ENCODE peak calls at places on chromosomes 4 and X, in ten cellular contexts. D is heart left ventricle; X is body of pancreas; V is CD4-positive, alpha-beta memory T cell; P is MM.1S; A is effector memory CD4-positive, alpha-beta T cell; N is tibial nerve; W is A549; R is colonic mucosa; B is left lung. G is an unnamed sample.
A peak's percentile ranks its signal among the peaks of the same experiment; 100 is the strongest.

GRCh38 chr4:119162174-119162573 is 26.5 kb downstream of the MYOZ2 start:
- DNase-seq in D (no peak), X (no peak), V (no peak), P (no peak), A (no peak), N (no peak), W (no peak), R (no peak), B (no peak), G (no peak)

GRCh38 chr4:87679449-87680169 is 29.5 kb downstream of the DMP1 start:
- DNase-seq in D (no peak), X (peak; percentile 25), V (no peak), P (peak; percentile 49), A (peak; percentile 2), N (peak; percentile 38), W (peak; percentile 8), R (no peak), B (no peak), G (peak; percentile 53)

GRCh38 chr4:53015681-53016080 is 153.6 kb downstream of the RASL11B start:
- DNase-seq in D (no peak), X (peak; percentile 43), V (no peak), P (no peak), A (no peak), N (peak; percentile 34), W (no peak), R (peak; percentile 29), B (no peak), G (peak; percentile 59)

GRCh38 chr4:121041307-121042090 is 30.8 kb downstream of the NDNF start:
- DNase-seq in D (no peak), X (no peak), V (peak; percentile 38), P (peak; percentile 88), A (no peak), N (no peak), W (no peak), R (no peak), B (no peak), G (no peak)

GRCh38 chr4:124931050-124931449 is 218.5 kb upstream of the ANKRD50 start:
- DNase-seq in D (no peak), X (no peak), V (no peak), P (no peak), A (no peak), N (no peak), W (no peak), R (no peak), B (no peak), G (no peak)

GRCh38 chrX:130746077-130746476 is 156.9 kb downstream of the ENOX2 start:
- DNase-seq in D (no peak), X (no peak), V (no peak), P (no peak), A (no peak), N (no peak), W (no peak), R (no peak), B (no peak), G (no peak)

GRCh38 chr4:11218692-11219091 is 210.0 kb downstream of the HS3ST1 start:
- DNase-seq in D (no peak), X (no peak), V (no peak), P (no peak), A (no peak), N (no peak), W (no peak), R (no peak), B (no peak), G (no peak)

GRCh38 chr4:53804719-53805118 is 213.4 kb upstream of the LNX1 start:
- DNase-seq in D (no peak), X (peak; percentile 83), V (no peak), P (peak; percentile 48), A (no peak), N (no peak), W (no peak), R (peak; percentile 67), B (peak; percentile 39), G (no peak)

GRCh38 chrX:132393090-132393884 is 95.6 kb downstream of the MBNL3 start:
- DNase-seq in D (no peak), X (no peak), V (no peak), P (no peak), A (no peak), N (no peak), W (no peak), R (no peak), B (no peak), G (no peak)

GRCh38 chr4:184745747-184746531 is 12.0 kb upstream of the CENPU start:
- DNase-seq in D (no peak), X (peak; percentile 83), V (peak; percentile 62), P (peak; percentile 83), A (peak; percentile 36), N (peak; percentile 85), W (peak; percentile 73), R (peak; percentile 85), B (no peak), G (peak; percentile 71)

GRCh38 chrX:41108007-41108683 is 22.9 kb downstream of the USP9X start:
- DNase-seq in D (no peak), X (no peak), V (no peak), P (no peak), A (no peak), N (no peak), W (no peak), R (no peak), B (no peak), G (no peak)
- H3K4me1 ChIP-seq in D (peaks cover 3% of the 10 kb centered on the region), X (peaks cover 41% of the 10 kb centered on the region), V (peaks cover 83% of the 10 kb centered on the region), P (no peaks in the 10 kb centered on the region), A (peaks cover 7% of the 10 kb centered on the region), N (no peaks in the 10 kb centered on the region), W (peaks cover 42% of the 10 kb centered on the region), R (no peaks in the 10 kb centered on the region), B (peaks cover 60% of the 10 kb centered on the region), G (peaks cover 7% of the 10 kb centered on the region)

GRCh38 chr4:152684007-152684406 is 4.2 kb upstream of the TMEM154 start:
- DNase-seq in D (no peak), X (no peak), V (no peak), P (no peak), A (no peak), N (no peak), W (no peak), R (no peak), B (no peak), G (no peak)

GRCh38 chr4:152679414-152680281 is at the start of gene TMEM154:
- DNase-seq in D (peak; percentile 83), X (peak; percentile 55), V (peak; percentile 82), P (peak; percentile 81), A (peak; percentile 52), N (peak; percentile 33), W (no peak), R (peak; percentile 67), B (peak; percentile 94), G (peak; percentile 20)

GRCh38 chr4:152680988-152681731 is 1.4 kb upstream of the TMEM154 start:
- DNase-seq in D (no peak), X (no peak), V (no peak), P (no peak), A (no peak), N (no peak), W (peak; percentile 19), R (no peak), B (no peak), G (no peak)

GRCh38 chr4:152684587-152684986 is 4.8 kb upstream of the TMEM154 start:
- DNase-seq in D (no peak), X (no peak), V (no peak), P (no peak), A (no peak), N (no peak), W (no peak), R (no peak), B (no peak), G (no peak)

GRCh38 chr4:152682143-152682542 is 2.3 kb upstream of the TMEM154 start:
- DNase-seq in D (no peak), X (no peak), V (no peak), P (no peak), A (no peak), N (no peak), W (no peak), R (no peak), B (no peak), G (no peak)
- H3K4me1 ChIP-seq in D (no peaks in the 10 kb centered on the region), X (no peaks in the 10 kb centered on the region), V (peaks cover 32% of the 10 kb centered on the region), P (peaks cover 13% of the 10 kb centered on the region), A (peaks cover 8% of the 10 kb centered on the region), N (peaks cover 6% of the 10 kb centered on the region), W (peaks cover 15% of the 10 kb centered on the region), R (no peaks in the 10 kb centered on the region), B (peaks cover 11% of the 10 kb centered on the region), G (no peaks in the 10 kb centered on the region)

GRCh38 chr4:7286798-7287197 is 94.5 kb downstream of the SORCS2 start:
- DNase-seq in D (no peak), X (no peak), V (no peak), P (no peak), A (no peak), N (no peak), W (no peak), R (no peak), B (peak; percentile 52), G (no peak)

GRCh38 chr4:7287918-7288280 is 95.6 kb downstream of the SORCS2 start:
- DNase-seq in D (no peak), X (no peak), V (no peak), P (no peak), A (no peak), N (no peak), W (no peak), R (no peak), B (peak; percentile 60), G (no peak)

GRCh38 chr4:7285244-7286122 is 93.1 kb downstream of the SORCS2 start:
- DNase-seq in D (no peak), X (no peak), V (no peak), P (no peak), A (no peak), N (no peak), W (no peak), R (no peak), B (no peak), G (no peak)

GRCh38 chr4:7287274-7287917 is 95.1 kb downstream of the SORCS2 start:
- DNase-seq in D (no peak), X (no peak), V (no peak), P (no peak), A (no peak), N (no peak), W (no peak), R (no peak), B (peak; percentile 48), G (no peak)

GRCh38 chr4:7286170-7286569 is 93.8 kb downstream of the SORCS2 start:
- DNase-seq in D (no peak), X (no peak), V (no peak), P (no peak), A (no peak), N (no peak), W (no peak), R (no peak), B (peak; percentile 37), G (no peak)
- H3K4me1 ChIP-seq in D (no peaks in the 10 kb centered on the region), X (no peaks in the 10 kb centered on the region), V (no peaks in the 10 kb centered on the region), P (no peaks in the 10 kb centered on the region), A (no peaks in the 10 kb centered on the region), N (no peaks in the 10 kb centered on the region), W (no peaks in the 10 kb centered on the region), R (no peaks in the 10 kb centered on the region), B (no peaks in the 10 kb centered on the region), G (no peaks in the 10 kb centered on the region)

GRCh38 chr4:20271954-20272353 is 20.2 kb downstream of the SLIT2 start:
- DNase-seq in D (no peak), X (no peak), V (no peak), P (no peak), A (no peak), N (no peak), W (no peak), R (no peak), B (no peak), G (no peak)
- H3K4me1 ChIP-seq in D (no peaks in the 10 kb centered on the region), X (no peaks in the 10 kb centered on the region), V (no peaks in the 10 kb centered on the region), P (no peaks in the 10 kb centered on the region), A (no peaks in the 10 kb centered on the region), N (no peaks in the 10 kb centered on the region), W (no peaks in the 10 kb centered on the region), R (no peaks in the 10 kb centered on the region), B (peaks cover 4% of the 10 kb centered on the region), G (no peaks in the 10 kb centered on the region)